ENCODE peak calls at places on chromosome 18, in five cellular contexts. D, W, I, U and T are unnamed samples.

GRCh38 chr18:2657043-2657512 is 1.6 kb downstream of the SMCHD1 start:
- DNase-seq in D (no peak), W (no peak), I (peak), U (no peak), T (peak)

GRCh38 chr18:811192-812122 is 585 bp downstream of the YES1 start:
- DNase-seq in D (no peak), W (no peak), I (peak), U (no peak), T (no peak)

GRCh38 chr18:75753753-75754152 is 326.2 kb upstream of the SMIM21 start:
- DNase-seq in D (no peak), W (no peak), I (no peak), U (no peak), T (no peak)

GRCh38 chr18:73807551-73808192 is 340.0 kb downstream of the FBXO15 start:
- DNase-seq in D (no peak), W (no peak), I (no peak), U (no peak), T (no peak)

GRCh38 chr18:72375628-72376027 is 168.5 kb downstream of the CBLN2 start:
- DNase-seq in D (no peak), W (no peak), I (no peak), U (no peak), T (no peak)

GRCh38 chr18:3985664-3986063 is 469.4 kb downstream of the DLGAP1 start:
- DNase-seq in D (no peak), W (peak), I (no peak), U (no peak), T (no peak)

GRCh38 chr18:43525149-43525548 is 247.9 kb upstream of the SYT4 start:
- DNase-seq in D (no peak), W (no peak), I (no peak), U (no peak), T (no peak)

GRCh38 chr18:50045126-50045525 is 149.8 kb downstream of the MYO5B start:
- DNase-seq in D (no peak), W (no peak), I (no peak), U (no peak), T (no peak)

GRCh38 chr18:35749701-35750100 is 168.2 kb downstream of the GALNT1 start:
- DNase-seq in D (no peak), W (no peak), I (no peak), U (no peak), T (no peak)

DNA sequence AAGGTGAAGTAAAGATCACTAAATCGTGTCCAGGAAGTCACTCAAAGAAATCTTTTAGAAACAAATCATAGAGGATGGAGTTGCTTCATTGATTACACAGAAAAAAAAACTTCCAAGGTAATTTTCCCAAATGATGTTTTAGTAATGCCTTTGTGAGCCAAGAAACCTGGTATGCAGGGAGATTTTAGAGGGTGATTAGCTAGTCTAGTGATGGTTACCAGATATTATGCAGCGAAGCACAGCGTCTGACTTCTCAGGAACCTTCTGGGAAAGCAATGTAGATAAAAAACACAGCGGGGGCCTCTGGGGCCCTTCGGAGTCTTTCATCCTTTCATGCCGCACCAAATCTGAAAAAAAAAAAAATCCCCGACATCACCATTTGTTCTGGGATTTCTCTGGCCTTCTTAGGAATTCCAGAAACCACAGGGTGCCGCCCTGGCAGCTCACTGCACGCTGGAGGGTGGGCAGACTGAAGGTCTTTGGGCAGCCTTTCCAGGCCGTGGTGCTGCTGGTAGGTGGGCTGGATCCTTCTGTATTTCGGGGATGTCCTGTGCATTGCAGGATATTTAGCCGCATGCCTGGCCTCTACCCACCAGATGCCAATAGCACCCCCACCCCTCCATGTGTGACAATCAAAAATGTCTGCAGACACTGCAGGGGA is 17.3 kb downstream of the ALPK2 start:
- DNase-seq in D (no peak), W (peak), I (no peak), U (no peak), T (no peak)
- TF ChIP-seq MAX in D (no peak), W (no peak), I (no peak), U (no peak), T (no peak)

GRCh38 chr18:56872140-56872539 is 221.0 kb downstream of the WDR7 start:
- DNase-seq in D (no peak), W (no peak), I (no peak), U (no peak), T (no peak)

GRCh38 chr18:56873441-56874140 is 222.4 kb downstream of the WDR7 start:
- DNase-seq in D (no peak), W (no peak), I (peak), U (no peak), T (peak)

GRCh38 chr18:56870982-56871381 is 219.8 kb downstream of the WDR7 start:
- DNase-seq in D (no peak), W (no peak), I (no peak), U (no peak), T (no peak)

GRCh38 chr18:56869189-56869777 is 218.1 kb downstream of the WDR7 start:
- DNase-seq in D (peak), W (peak), I (peak), U (peak), T (peak)
- TF ChIP-seq MAX in D (no peak), W (no peak), I (no peak), U (no peak), T (peak)

DNA sequence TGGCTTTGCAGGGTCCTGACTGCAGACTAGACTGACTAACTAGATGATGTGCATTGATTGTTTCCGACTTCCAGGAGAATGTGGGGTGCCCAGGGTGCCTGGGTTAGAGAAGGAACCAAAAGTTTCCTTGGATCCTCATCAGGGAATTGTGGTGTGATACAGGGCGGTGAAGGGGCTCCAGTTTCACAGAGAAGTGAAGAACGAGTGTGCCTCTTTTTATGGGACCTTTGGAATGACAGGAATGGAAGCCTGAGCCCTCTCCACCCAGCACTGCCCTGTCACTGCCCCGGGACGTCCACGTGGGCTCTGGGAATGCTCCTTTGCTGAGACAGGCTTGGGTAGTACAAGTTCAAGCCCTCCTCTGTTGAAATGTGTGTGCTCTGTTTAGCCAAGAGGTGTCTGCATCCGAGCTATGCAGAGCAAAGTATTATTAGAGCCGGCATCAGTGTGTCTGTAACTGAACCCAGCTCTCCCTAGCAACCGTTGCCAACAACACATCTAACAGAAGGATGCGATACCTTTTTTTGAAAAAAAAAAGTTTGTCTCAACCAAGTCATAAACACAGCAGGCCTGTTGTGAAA is 183.6 kb downstream of the SMAD7 start:
- DNase-seq in D (no peak), W (no peak), I (no peak), U (no peak), T (no peak)
- TF ChIP-seq MAX in D (no peak), W (no peak), I (no peak), U (no peak), T (no peak)

GRCh38 chr18:23838233-23838632 is 149.0 kb downstream of the LAMA3 start:
- DNase-seq in D (no peak), W (no peak), I (no peak), U (no peak), T (no peak)

GRCh38 chr18:23835506-23835905 is 146.3 kb downstream of the LAMA3 start:
- DNase-seq in D (no peak), W (no peak), I (no peak), U (no peak), T (peak)

GRCh38 chr18:23842305-23842704 is 153.1 kb downstream of the LAMA3 start:
- DNase-seq in D (no peak), W (no peak), I (no peak), U (no peak), T (no peak)

GRCh38 chr18:23837591-23837990 is 148.3 kb downstream of the LAMA3 start:
- DNase-seq in D (no peak), W (no peak), I (peak), U (no peak), T (peak)

DNA sequence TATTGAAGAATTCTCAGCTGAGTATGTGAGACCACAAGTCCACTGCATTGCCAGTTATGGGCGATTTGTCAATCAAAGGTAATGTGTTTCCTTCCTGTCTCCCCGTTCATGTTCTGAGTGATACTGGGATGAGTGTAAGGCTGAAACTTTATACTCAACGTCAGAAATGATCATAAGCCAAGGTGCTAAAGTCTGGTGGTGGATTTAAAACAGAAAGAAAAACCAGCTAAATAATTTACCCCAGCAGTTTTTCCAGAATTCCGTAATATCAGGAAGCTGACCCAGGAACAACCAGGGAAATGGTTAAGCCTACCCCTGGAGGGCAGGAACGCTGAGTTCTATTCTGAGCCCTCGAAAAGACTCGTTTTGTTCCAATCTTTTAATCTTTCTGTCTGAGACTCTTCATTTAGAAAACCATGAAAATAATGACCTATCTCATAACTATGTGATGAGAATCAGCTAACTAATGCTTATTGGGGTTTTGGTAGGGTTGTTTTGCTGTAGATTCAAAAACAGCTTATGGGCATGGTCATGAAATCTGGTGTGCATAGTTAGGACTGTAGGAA is 149.6 kb downstream of the LAMA3 start:
- DNase-seq in D (no peak), W (no peak), I (peak), U (no peak), T (no peak)
- TF ChIP-seq MAX in D (no peak), W (no peak), I (no peak), U (no peak), T (no peak)

GRCh38 chr18:33282709-33283333 is 157.7 kb downstream of the CCDC178 start:
- DNase-seq in D (no peak), W (no peak), I (no peak), U (no peak), T (no peak)
- TF ChIP-seq MAX in D (no peak), W (no peak), I (no peak), U (no peak), T (no peak)

GRCh38 chr18:8232791-8233190 is 376.4 kb upstream of the RAB12 start:
- DNase-seq in D (no peak), W (no peak), I (no peak), U (no peak), T (no peak)
- TF ChIP-seq MAX in D (no peak), W (no peak), I (no peak), U (no peak), T (no peak)

GRCh38 chr18:14970027-14970426 is 222.1 kb downstream of the ANKRD30B start:
- DNase-seq in D (no peak), W (no peak), I (no peak), U (no peak), T (no peak)
- TF ChIP-seq MAX in D (no peak), W (no peak), I (no peak), U (no peak), T (no peak)

DNA sequence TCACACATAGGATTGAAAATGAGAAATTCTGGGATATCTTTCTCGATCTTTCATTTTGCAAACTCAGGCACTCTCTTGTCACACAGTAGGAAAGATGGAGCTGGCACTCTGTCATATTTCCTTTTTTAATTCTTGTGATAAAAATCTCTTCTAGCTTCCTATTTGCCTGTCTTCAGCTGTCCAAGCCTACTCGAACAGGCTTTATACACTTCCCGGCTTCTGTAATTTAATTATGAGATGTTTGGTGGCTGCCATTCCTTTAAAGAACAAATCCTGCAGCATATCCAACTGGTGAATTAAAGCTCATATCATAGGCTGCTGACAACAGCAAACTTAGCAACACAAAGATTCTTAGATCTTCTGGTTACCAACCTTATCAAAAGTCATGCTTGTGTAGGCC is 1484.3 kb upstream of the PIK3C3 start:
- DNase-seq in D (no peak), W (no peak), I (no peak), U (no peak), T (no peak)
- TF ChIP-seq MAX in D (no peak), W (no peak), I (no peak), U (no peak), T (no peak)